ENCODE peak calls at places on chromosomes 16 and 17, in four cellular contexts. L, D, I and U are unnamed samples.

GRCh38 chr17:17151541-17151940 is 54.6 kb downstream of the PLD6 start:
- DNase-seq in I (no peak), L (no peak), D (no peak), U (no peak)

GRCh38 chr17:15954222-15954621 is 9.3 kb downstream of the ADORA2B start:
- DNase-seq in L (no peak), I (no peak), D (no peak), U (peak; percentile 68)

GRCh38 chr17:9237661-9238301 is 216.5 kb downstream of the NTN1 start:
- DNase-seq in L (no peak), D (no peak), I (no peak), U (no peak)

GRCh38 chr16:23434380-23434779 is 18.6 kb downstream of the COG7 start:
- DNase-seq in I (no peak), D (peak; percentile 22), L (no peak), U (no peak)

GRCh38 chr17:9845306-9845705 is 19.6 kb downstream of the GLP2R start:
- DNase-seq in L (no peak), I (no peak), D (no peak), U (no peak)

GRCh38 chr16:27550582-27550920 is 607 bp downstream of the KATNIP start:
- DNase-seq in D (no peak), I (no peak), L (no peak), U (no peak)

GRCh38 chr17:77690271-77691161 is 268.0 kb upstream of the TNRC6C start:
- DNase-seq in L (peak; percentile 61), I (no peak), D (peak; percentile 34), U (no peak)

GRCh38 chr17:77479372-77479781 is 338.6 kb downstream of the SEC14L1 start:
- DNase-seq in D (no peak), L (no peak), I (no peak), U (no peak)

GRCh38 chr17:61714300-61714699 is 123.3 kb upstream of the NACA2 start:
- DNase-seq in D (no peak), L (no peak), I (no peak), U (no peak)

GRCh38 chr17:82632461-82632860 is 15.8 kb downstream of the WDR45B start:
- DNase-seq in D (no peak), I (no peak), L (no peak), U (no peak)

GRCh38 chr16:84929421-84930297 is 81.7 kb downstream of the ZDHHC7 start:
- DNase-seq in D (no peak), L (no peak), I (no peak), U (no peak)

GRCh38 chr16:24036614-24037013 is 200.8 kb downstream of the PRKCB start:
- DNase-seq in L (no peak), I (no peak), D (peak; percentile 63), U (no peak)

GRCh38 chr17:72077326-72077960 is 43.4 kb upstream of the SOX9 start:
- DNase-seq in L (no peak), I (no peak), D (no peak), U (no peak)

GRCh38 chr16:29775742-29776408 is 2.2 kb upstream of the ZG16 start:
- DNase-seq in L (no peak), D (no peak), I (no peak), U (no peak)

GRCh38 chr16:18979936-18980335 is 3.8 kb upstream of the TMC7 start:
- DNase-seq in D (no peak), L (no peak), I (no peak), U (no peak)

GRCh38 chr16:89044394-89045180 is 49.1 kb upstream of the ACSF3 start:
- DNase-seq in D (peak; percentile 1), I (no peak), L (no peak), U (peak; percentile 19)

GRCh38 chr16:53865492-53865863 is 161.5 kb downstream of the FTO start:
- DNase-seq in I (no peak), L (no peak), D (no peak), U (no peak)

GRCh38 chr16:57151369-57151768 is 34.5 kb downstream of the PSME3IP1 start:
- DNase-seq in L (no peak), I (no peak), D (no peak), U (no peak)

GRCh38 chr17:19812407-19812806 is 55.3 kb downstream of the ULK2 start:
- DNase-seq in L (no peak), D (no peak), I (no peak), U (no peak)

GRCh38 chr16:87784812-87785211 is 19.0 kb upstream of the KLHDC4 start:
- DNase-seq in I (no peak), D (no peak), L (no peak), U (no peak)

GRCh38 chr16:62149646-62150045 is 113.4 kb upstream of the CDH8 start:
- DNase-seq in I (no peak), L (no peak), D (no peak), U (no peak)

GRCh38 chr17:64183815-64184397 is 54.0 kb upstream of the ERN1 start:
- DNase-seq in L (no peak), I (no peak), D (no peak), U (peak; percentile 73)

GRCh38 chr16:29641561-29641960 is 21.5 kb upstream of the SPN start:
- DNase-seq in L (no peak), I (no peak), D (no peak), U (no peak)

GRCh38 chr16:84044108-84044488 is 1.5 kb upstream of the SLC38A8 start:
- DNase-seq in L (no peak), I (no peak), D (no peak), U (no peak)

GRCh38 chr16:75042423-75043174 is 43.8 kb downstream of the ZNRF1 start:
- DNase-seq in L (no peak), D (peak; percentile 7), I (no peak), U (no peak)

GRCh38 chr16:1773703-1774455 is 945 bp upstream of the MRPS34 start:
- DNase-seq in I (no peak), L (no peak), D (no peak), U (no peak)

GRCh38 chr17:38738686-38739085 is 8.5 kb downstream of the CISD3 start:
- DNase-seq in L (no peak), I (no peak), D (no peak), U (no peak)

GRCh38 chr17:38738007-38738662 is 8.0 kb downstream of the CISD3 start:
- DNase-seq in D (no peak), L (no peak), I (no peak), U (no peak)

GRCh38 chr17:38740806-38741205 is 7.3 kb downstream of the PCGF2 start:
- DNase-seq in D (no peak), L (no peak), I (no peak), U (no peak)

GRCh38 chr17:38740016-38740415 is 8.1 kb downstream of the PCGF2 start:
- DNase-seq in L (no peak), D (no peak), I (no peak), U (no peak)

GRCh38 chr17:38739305-38739704 is 8.8 kb downstream of the PCGF2 start:
- DNase-seq in D (no peak), I (no peak), L (no peak), U (no peak)
- TF ChIP-seq CTCF in D (no peak), I (no peak), L (no peak), U (no peak)

GRCh38 chr16:68843482-68844210 is at the start of gene TANGO6:
- DNase-seq in L (peak; percentile 87), D (peak; percentile 87), I (peak; percentile 88), U (peak; percentile 78)
- TF ChIP-seq CTCF in L (peak; percentile 71), D (peak; percentile 50), I (no peak), U (no peak)

DNA sequence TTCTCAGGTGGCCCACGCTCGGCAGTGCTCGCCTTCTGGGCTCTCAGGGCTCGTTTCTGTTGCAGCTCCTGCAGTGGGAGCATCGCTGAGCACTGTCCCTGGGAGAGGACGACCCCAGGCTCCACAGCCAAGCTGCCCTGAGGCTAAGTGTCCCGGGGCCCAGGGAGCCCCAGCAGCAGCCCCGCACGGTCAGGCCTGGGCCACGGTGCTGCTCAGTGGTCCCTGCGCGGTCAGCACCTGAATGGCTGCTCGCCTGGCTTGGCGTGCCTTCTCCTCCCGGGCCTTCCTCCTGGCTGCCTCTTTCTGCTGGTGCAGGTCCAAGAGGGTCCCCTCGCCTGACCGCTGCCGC is 23.3 kb downstream of the CEP131 start:
- DNase-seq in L (no peak), D (no peak), I (no peak), U (no peak)
- TF ChIP-seq CTCF in L (no peak), D (no peak), I (no peak), U (no peak)

DNA sequence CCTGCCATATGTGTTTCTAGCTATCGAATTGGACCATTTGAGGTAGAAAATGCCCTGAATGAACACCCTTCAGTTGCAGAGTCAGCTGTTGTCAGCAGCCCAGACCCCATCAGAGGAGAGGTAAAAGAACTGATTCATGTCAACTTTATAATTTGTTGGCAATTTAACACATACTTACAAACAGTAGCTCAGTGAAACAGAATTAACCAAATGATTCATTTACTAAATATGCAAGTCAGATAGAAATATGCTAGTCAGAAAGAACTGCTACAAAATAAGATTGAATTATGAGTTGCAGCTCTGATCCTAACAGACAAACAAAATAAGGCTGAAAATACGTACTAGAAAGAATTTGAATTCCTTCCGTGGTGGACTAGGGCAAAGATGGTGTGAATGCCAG is 14.1 kb downstream of the ERI2 start:
- DNase-seq in I (no peak), L (no peak), D (no peak), U (no peak)
- TF ChIP-seq CTCF in I (no peak), L (no peak), D (no peak), U (no peak)

DNA sequence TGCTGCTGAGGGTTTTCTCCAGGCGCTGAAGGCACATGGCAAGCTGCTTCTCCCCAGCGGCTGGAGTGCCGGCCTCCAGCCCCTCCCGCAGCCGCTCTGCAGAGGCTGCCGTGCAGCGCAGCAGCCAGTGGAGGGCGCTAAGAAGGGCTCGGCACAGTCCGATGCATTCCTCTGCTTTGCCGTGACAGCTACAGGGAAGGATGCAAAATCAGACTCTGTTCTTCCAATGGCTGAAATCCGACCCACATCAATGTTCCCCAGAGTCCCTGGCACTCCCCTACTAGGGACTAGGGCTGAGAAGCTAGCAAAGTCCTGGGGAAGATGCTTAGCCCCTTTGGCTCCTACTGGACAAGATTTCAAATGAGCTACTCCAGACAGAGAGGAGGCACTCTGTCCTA is 19.0 kb downstream of the MED24 start:
- DNase-seq in D (peak; percentile 74), I (no peak), L (no peak), U (no peak)
- TF ChIP-seq CTCF in D (peak; percentile 71), I (peak; percentile 54), L (peak; percentile 79), U (peak; percentile 12)